ENCODE peak calls at places on chromosomes 12 and 14, in seven cellular contexts. E is HepG2, L is prostate gland, K is heart right ventricle, F is cardiac fibroblast, T is lower lobe of right lung, A is stomach. Y is an unnamed sample.

GRCh38 chr12:76311796-76312195 is 36.4 kb downstream of the BBS10 start:
- DNase-seq in A (no peak), F (peak; percentile 73), L (no peak), T (no peak), K (no peak), E (no peak), Y (peak; percentile 69)

GRCh38 chr14:68663385-68664076 is 129.3 kb downstream of the ZFP36L1 start:
- DNase-seq in L (no peak), K (no peak), T (no peak), F (peak; percentile 59), E (no peak), A (no peak), Y (no peak)

GRCh38 chr14:48323655-48324054 is 648.2 kb upstream of the MDGA2 start:
- DNase-seq in T (no peak), L (no peak), F (no peak), E (no peak), A (no peak), K (no peak), Y (peak; percentile 3)

GRCh38 chr12:66025477-66025876 is 105.1 kb downstream of the LLPH start:
- DNase-seq in T (no peak), L (no peak), F (no peak), E (peak; percentile 49), K (no peak), A (no peak), Y (no peak)

GRCh38 chr12:11695321-11695720 is 45.8 kb downstream of the ETV6 start:
- DNase-seq in L (no peak), F (peak; percentile 54), T (no peak), K (no peak), A (no peak), E (no peak), Y (peak; percentile 59)

GRCh38 chr14:101367421-101368261 is 193.7 kb upstream of the DIO3 start:
- DNase-seq in L (no peak), T (no peak), K (no peak), E (no peak), A (no peak), F (no peak), Y (no peak)

GRCh38 chr14:100818221-100818699 is 7.7 kb upstream of the MEG3 start:
- DNase-seq in E (peak; percentile 51), K (no peak), L (no peak), T (no peak), A (no peak), F (no peak), Y (no peak)

GRCh38 chr14:77301103-77301502 is 19.6 kb downstream of the POMT2 start:
- DNase-seq in L (peak; percentile 68), T (peak; percentile 61), E (peak; percentile 75), F (peak; percentile 93), K (peak; percentile 69), A (peak; percentile 80), Y (peak; percentile 74)

GRCh38 chr12:32541754-32542374 is 137.2 kb upstream of the DNM1L start:
- DNase-seq in K (no peak), A (no peak), E (peak; percentile 29), T (no peak), L (no peak), F (peak; percentile 53), Y (no peak)

GRCh38 chr12:100267603-100268281 is 765 bp downstream of the SCYL2 start:
- DNase-seq in E (peak; percentile 12), A (peak; percentile 33), F (peak; percentile 52), K (peak; percentile 12), T (no peak), L (peak; percentile 17), Y (no peak)

GRCh38 chr12:109934026-109934425 is 34.0 kb downstream of the TCHP start:
- DNase-seq in E (no peak), L (no peak), T (no peak), F (no peak), K (no peak), A (no peak), Y (no peak)

GRCh38 chr14:71290301-71290700 is 383.0 kb downstream of the PCNX1 start:
- DNase-seq in E (no peak), K (no peak), A (no peak), T (no peak), F (no peak), L (no peak), Y (no peak)

GRCh38 chr14:99794156-99794780 is 1.1 kb downstream of the EML1 start:
- DNase-seq in K (no peak), E (no peak), A (no peak), T (no peak), L (no peak), F (no peak), Y (no peak)

GRCh38 chr14:70780396-70781075 is 28.8 kb downstream of the MAP3K9 start:
- DNase-seq in A (peak; percentile 53), E (no peak), F (no peak), L (no peak), K (peak; percentile 8), T (peak; percentile 60), Y (no peak)

GRCh38 chr12:115457798-115458197 is 773.8 kb upstream of the TBX3 start:
- DNase-seq in F (no peak), L (no peak), E (no peak), T (no peak), K (no peak), A (no peak), Y (no peak)

GRCh38 chr12:100632445-100632892 is 59.0 kb downstream of the GAS2L3 start:
- DNase-seq in T (no peak), F (no peak), A (no peak), K (no peak), L (no peak), E (peak; percentile 4), Y (no peak)

GRCh38 chr12:94649349-94650142 is 811 bp downstream of the TMCC3 start:
- DNase-seq in E (no peak), A (peak; percentile 64), T (peak; percentile 73), F (peak; percentile 48), L (peak; percentile 24), K (peak; percentile 36), Y (peak; percentile 71)

GRCh38 chr12:85424581-85425348 is 144.7 kb downstream of the ALX1 start:
- DNase-seq in F (peak; percentile 49), A (peak; percentile 45), E (peak; percentile 34), L (no peak), K (no peak), T (no peak), Y (peak; percentile 41)

GRCh38 chr14:51682411-51682810 is 30.7 kb downstream of the FRMD6 start:
- DNase-seq in F (peak; percentile 67), E (no peak), A (no peak), K (no peak), T (no peak), L (no peak), Y (peak; percentile 48)

GRCh38 chr12:16437281-16437816 is 89.9 kb downstream of the MGST1 start:
- DNase-seq in F (no peak), K (no peak), L (no peak), T (no peak), E (no peak), A (no peak), Y (no peak)

GRCh38 chr12:105033851-105034250 is 47.7 kb downstream of the NOPCHAP1 start:
- DNase-seq in T (no peak), E (no peak), L (no peak), K (no peak), F (no peak), A (no peak), Y (no peak)

GRCh38 chr14:55433880-55434804 is 6.3 kb downstream of the TBPL2 start:
- DNase-seq in K (no peak), E (no peak), L (no peak), T (no peak), F (no peak), A (no peak), Y (no peak)

GRCh38 chr14:58730793-58731464 is 93.2 kb downstream of the DACT1 start:
- DNase-seq in E (no peak), L (no peak), A (no peak), T (no peak), K (no peak), F (peak; percentile 57), Y (peak; percentile 41)

DNA sequence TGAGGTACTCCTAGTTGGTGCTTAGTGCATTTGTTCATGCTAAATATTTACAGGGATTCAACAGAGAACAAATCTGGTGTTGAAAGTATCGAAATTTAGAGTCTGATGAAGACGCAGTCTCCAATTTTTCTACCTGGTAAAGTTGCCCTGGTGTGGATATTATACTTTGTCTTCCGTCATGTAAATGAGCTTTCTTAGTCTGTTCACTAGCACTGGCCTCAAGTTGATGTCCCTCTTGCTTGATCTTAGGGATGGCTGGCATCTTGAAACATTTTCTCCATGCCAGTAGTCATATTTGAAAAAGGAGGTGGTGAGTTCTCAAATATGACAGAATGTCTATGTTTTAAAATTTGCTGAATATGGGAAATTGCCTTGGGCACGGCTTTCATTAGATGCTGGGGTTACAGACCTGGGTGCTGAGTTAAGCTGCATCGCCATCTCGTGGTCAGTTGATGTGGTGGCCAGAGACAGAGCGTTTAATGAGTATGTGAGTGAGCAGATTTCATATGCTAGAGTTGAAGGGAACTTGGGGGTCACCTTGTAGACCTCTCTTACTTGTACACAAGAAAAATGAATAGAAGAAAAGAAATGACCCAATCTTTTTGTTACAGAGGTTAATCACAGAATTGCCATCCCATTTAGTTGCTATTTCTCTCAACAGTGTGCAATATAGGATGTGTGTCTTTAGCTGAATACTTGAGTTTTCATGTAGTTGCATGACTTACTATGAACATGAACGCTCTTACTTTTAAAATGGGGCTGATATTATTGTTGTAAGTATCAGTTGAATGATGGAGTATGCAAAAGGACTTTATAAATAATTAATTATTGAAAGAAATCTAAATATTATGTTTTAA is 172.8 kb upstream of the DCN start:
- DNase-seq in E (peak; percentile 47), L (peak; percentile 62), F (peak; percentile 88), T (peak; percentile 64), A (peak; percentile 66), K (peak; percentile 62), Y (peak; percentile 90)
- TF ChIP-seq CTCF in E (peak; percentile 77), L (peak; percentile 58), F (peak; percentile 89), T (peak; percentile 82), A (no peak), K (peak; percentile 85), Y (peak; percentile 90)

GRCh38 chr14:30874120-30874998 is at the start of gene COCH:
- DNase-seq in T (peak; percentile 47), K (peak; percentile 17), L (no peak), A (peak; percentile 50), E (peak; percentile 71), F (no peak), Y (no peak)
- H3K4me3 ChIP-seq in T (peak within 1 kb of the TSS; percentile 62), K (peak within 1 kb of the TSS; percentile 83), L (peak within 1 kb of the TSS; percentile 44), A (peak within 1 kb of the TSS; percentile 59), E (peak within 1 kb of the TSS; percentile 71), F (peak within 1 kb of the TSS; percentile 47), Y (peak within 1 kb of the TSS; percentile 6)

GRCh38 chr14:64045091-64045490 is 192.3 kb downstream of the SYNE2 start:
- DNase-seq in A (no peak), E (no peak), K (no peak), F (no peak), T (no peak), L (no peak), Y (no peak)

GRCh38 chr14:64035143-64035542 is 182.3 kb downstream of the SYNE2 start:
- DNase-seq in A (no peak), F (peak; percentile 47), T (no peak), L (no peak), K (no peak), E (no peak), Y (peak; percentile 32)

GRCh38 chr14:64038857-64039542 is 186.2 kb downstream of the SYNE2 start:
- DNase-seq in A (no peak), F (peak; percentile 40), T (no peak), E (no peak), K (no peak), L (no peak), Y (peak; percentile 10)

GRCh38 chr14:64040044-64040443 is 187.2 kb downstream of the SYNE2 start:
- DNase-seq in K (no peak), F (peak; percentile 53), L (no peak), A (no peak), T (no peak), E (no peak), Y (peak; percentile 43)
- TF ChIP-seq CTCF in K (peak; percentile 44), F (peak; percentile 29), L (no peak), A (no peak), T (no peak), E (no peak), Y (peak; percentile 32)

GRCh38 chr12:56338643-56339422 is at the start of gene IL23A:
- DNase-seq in E (no peak), K (no peak), A (no peak), L (no peak), F (peak; percentile 61), T (no peak), Y (no peak)
- H3K4me3 ChIP-seq in E (no peak within 1 kb of the TSS), K (no peak within 1 kb of the TSS), A (no peak within 1 kb of the TSS), L (no peak within 1 kb of the TSS), F (no peak within 1 kb of the TSS), T (no peak within 1 kb of the TSS), Y (no peak within 1 kb of the TSS)